ENCODE peak calls at places on chromosome 22, in four cellular contexts. L, A, W and T are unnamed samples.

GRCh38 chr22:35209203-35209602 is 48.1 kb upstream of the HMGXB4 start:
- DNase-seq in L (no peak), A (no peak), W (no peak), T (no peak)

GRCh38 chr22:50585238-50585637 is 2.6 kb upstream of the CHKB start:
- DNase-seq in L (no peak), A (no peak), W (no peak), T (no peak)

GRCh38 chr22:40345271-40345670 is 1.0 kb upstream of the ADSL start:
- DNase-seq in L (peak), A (peak), W (no peak), T (peak)

GRCh38 chr22:49210606-49211005 is 617.1 kb downstream of the BRD1 start:
- DNase-seq in L (no peak), A (no peak), W (peak), T (no peak)

GRCh38 chr22:32861330-32861729 is 59.8 kb downstream of the TIMP3 start:
- DNase-seq in L (no peak), A (no peak), W (no peak), T (no peak)

GRCh38 chr22:17112491-17113042 is 8.6 kb downstream of the TMEM121B start:
- DNase-seq in L (no peak), A (no peak), W (no peak), T (peak)

GRCh38 chr22:36286096-36286957 is 33.4 kb downstream of the APOL1 start:
- DNase-seq in L (peak), A (peak), W (peak), T (peak)

GRCh38 chr22:47051435-47052175 is 289.2 kb downstream of the TBC1D22A start:
- DNase-seq in L (no peak), A (no peak), W (no peak), T (no peak)

GRCh38 chr22:45322873-45323525 is 13.3 kb downstream of the FAM118A start:
- DNase-seq in L (no peak), A (no peak), W (no peak), T (no peak)

GRCh38 chr22:44286673-44287072 is 26.1 kb downstream of the SHISAL1 start:
- DNase-seq in L (no peak), A (no peak), W (no peak), T (no peak)

GRCh38 chr22:24695958-24696511 is 78.5 kb downstream of the PIWIL3 start:
- DNase-seq in L (no peak), A (peak), W (no peak), T (peak)

GRCh38 chr22:43365715-43366440 is 22.7 kb upstream of the SCUBE1 start:
- DNase-seq in L (no peak), A (no peak), W (no peak), T (no peak)

GRCh38 chr22:39234157-39234793 is 10.5 kb downstream of the PDGFB start:
- DNase-seq in L (no peak), A (no peak), W (no peak), T (no peak)